ENCODE peak calls at places on chromosomes 5 and 9, in eight cellular contexts. V is iPS DF 6.9; X is dorsolateral prefrontal cortex; D is AG04450; N is Panc1; U is prostate gland; W is CD4-positive, alpha-beta T cell; L is RWPE2. M is an unnamed sample.

GRCh38 chr5:132427285-132428146 is 58.0 kb downstream of the SLC22A5 start:
- DNase-seq in U (peak; percentile 39), W (peak; percentile 69), X (no peak), V (no peak), D (no peak), N (no peak), L (no peak), M (peak; percentile 59)

GRCh38 chr5:437281-437771 is 5.7 kb upstream of the EXOC3 start:
- DNase-seq in U (no peak), D (no peak), N (no peak), W (no peak), V (no peak), L (peak; percentile 67), X (peak; percentile 24), M (no peak)

GRCh38 chr9:123335986-123336329 is 20.0 kb upstream of the CRB2 start:
- DNase-seq in N (no peak), D (no peak), L (no peak), U (no peak), X (no peak), V (no peak), W (no peak), M (no peak)

GRCh38 chr9:134656334-134657034 is 14.9 kb downstream of the COL5A1 start:
- DNase-seq in N (no peak), W (no peak), X (peak; percentile 6), V (no peak), D (no peak), U (no peak), L (no peak), M (no peak)

GRCh38 chr9:27554712-27555111 is 18.6 kb downstream of the C9orf72 start:
- DNase-seq in N (no peak), W (no peak), L (no peak), D (no peak), X (no peak), V (no peak), U (no peak), M (no peak)

GRCh38 chr5:38466444-38467189 is 89.8 kb downstream of the LIFR start:
- DNase-seq in W (no peak), N (no peak), U (no peak), D (no peak), X (peak; percentile 45), L (no peak), V (no peak), M (peak; percentile 87)

GRCh38 chr5:178291161-178291561 is 58.6 kb upstream of the PHYKPL start:
- DNase-seq in U (no peak), W (no peak), V (no peak), D (no peak), N (no peak), L (peak; percentile 43), X (no peak), M (no peak)

GRCh38 chr9:120480707-120481106 is 99.3 kb downstream of the CDK5RAP2 start:
- DNase-seq in U (no peak), W (no peak), L (no peak), N (no peak), V (no peak), D (no peak), X (no peak), M (no peak)

GRCh38 chr5:36584009-36584875 is 22.2 kb upstream of the SLC1A3 start:
- DNase-seq in U (no peak), W (no peak), X (no peak), D (no peak), V (no peak), L (no peak), N (no peak), M (no peak)

GRCh38 chr5:32193591-32193990 is 19.5 kb upstream of the GOLPH3 start:
- DNase-seq in V (no peak), D (no peak), W (no peak), X (peak; percentile 36), L (peak; percentile 69), U (peak; percentile 98), N (no peak), M (peak; percentile 91)

GRCh38 chr9:127858041-127858512 is 3.6 kb upstream of the ENG start:
- DNase-seq in U (no peak), L (no peak), V (no peak), W (no peak), X (no peak), N (no peak), D (no peak), M (peak; percentile 84)

GRCh38 chr5:59038169-59039002 is 455.5 kb downstream of the RAB3C start:
- DNase-seq in W (no peak), N (no peak), V (no peak), D (no peak), X (no peak), U (no peak), L (no peak), M (no peak)

GRCh38 chr9:127561491-127562270 is 50.4 kb upstream of the STXBP1 start:
- DNase-seq in X (no peak), U (peak; percentile 76), D (peak; percentile 95), L (peak; percentile 98), V (no peak), W (no peak), N (peak; percentile 93), M (peak; percentile 96)

GRCh38 chr5:156326718-156327259 is at the start of gene SGCD:
- DNase-seq in N (no peak), U (no peak), W (no peak), V (no peak), L (no peak), D (peak; percentile 55), X (peak; percentile 39), M (peak; percentile 85)

GRCh38 chr9:129888085-129888808 is 53.0 kb downstream of the USP20 start:
- DNase-seq in D (no peak), X (no peak), L (no peak), W (peak; percentile 91), U (no peak), N (no peak), V (no peak), M (no peak)

GRCh38 chr9:129885670-129886106 is 50.4 kb downstream of the USP20 start:
- DNase-seq in D (peak; percentile 70), W (peak; percentile 83), U (peak; percentile 90), N (peak; percentile 24), V (no peak), L (peak; percentile 94), X (peak; percentile 77), M (peak; percentile 95)

GRCh38 chr9:129885018-129885669 is 49.9 kb downstream of the USP20 start:
- DNase-seq in X (no peak), N (no peak), L (no peak), W (peak; percentile 29), D (no peak), V (no peak), U (no peak), M (no peak)

GRCh38 chr9:129887210-129888084 is 52.2 kb downstream of the USP20 start:
- DNase-seq in D (no peak), X (peak; percentile 62), N (no peak), U (no peak), V (no peak), W (peak; percentile 44), L (no peak), M (no peak)

GRCh38 chr9:129886226-129887174 is 51.2 kb downstream of the USP20 start:
- DNase-seq in N (no peak), U (no peak), D (no peak), W (peak; percentile 50), L (no peak), X (no peak), V (no peak), M (no peak)
- H3K27ac ChIP-seq in N (no peak overlapping the region), U (peak overlapping the region; percentile 80), D (peak overlapping the region; percentile 21), W (peak overlapping the region; percentile 99), L (peak overlapping the region; percentile 43), X (peak overlapping the region; percentile 69), V (no peak overlapping the region), M (peak overlapping the region; percentile 68)

DNA sequence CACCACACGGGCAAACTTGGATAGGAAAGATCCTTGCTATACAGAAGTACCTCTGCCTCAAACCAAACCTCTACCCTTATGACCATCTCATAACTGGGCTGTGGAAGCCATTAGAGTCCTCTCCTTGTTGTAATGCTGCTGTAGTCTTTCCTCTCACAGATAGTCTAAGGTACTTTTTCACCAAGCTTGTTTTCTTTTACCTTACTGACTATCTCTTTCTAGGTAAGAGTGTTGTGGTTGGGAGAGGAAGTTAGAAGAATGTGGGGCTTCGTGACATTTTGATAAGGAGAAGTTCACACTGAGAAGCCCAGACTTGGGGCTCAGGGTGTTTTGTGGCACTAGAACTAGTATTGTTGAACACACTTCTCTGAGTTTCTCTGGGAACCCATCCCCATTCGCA is 8.9 kb downstream of the CFAP95 start:
- DNase-seq in W (no peak), U (no peak), D (no peak), L (no peak), V (no peak), X (no peak), N (no peak), M (no peak)
- H3K27ac ChIP-seq in W (no peak overlapping the region), U (no peak overlapping the region), D (no peak overlapping the region), L (no peak overlapping the region), V (no peak overlapping the region), X (no peak overlapping the region), N (no peak overlapping the region), M (no peak overlapping the region)

GRCh38 chr9:112719292-112719691 is 1.4 kb upstream of the INIP start:
- DNase-seq in N (no peak), U (no peak), D (no peak), V (no peak), W (no peak), X (no peak), L (no peak), M (no peak)
- H3K27ac ChIP-seq in N (no peak overlapping the region), U (no peak overlapping the region), D (no peak overlapping the region), V (no peak overlapping the region), W (no peak overlapping the region), X (peak overlapping the region; percentile 94), L (no peak overlapping the region), M (no peak overlapping the region)

DNA sequence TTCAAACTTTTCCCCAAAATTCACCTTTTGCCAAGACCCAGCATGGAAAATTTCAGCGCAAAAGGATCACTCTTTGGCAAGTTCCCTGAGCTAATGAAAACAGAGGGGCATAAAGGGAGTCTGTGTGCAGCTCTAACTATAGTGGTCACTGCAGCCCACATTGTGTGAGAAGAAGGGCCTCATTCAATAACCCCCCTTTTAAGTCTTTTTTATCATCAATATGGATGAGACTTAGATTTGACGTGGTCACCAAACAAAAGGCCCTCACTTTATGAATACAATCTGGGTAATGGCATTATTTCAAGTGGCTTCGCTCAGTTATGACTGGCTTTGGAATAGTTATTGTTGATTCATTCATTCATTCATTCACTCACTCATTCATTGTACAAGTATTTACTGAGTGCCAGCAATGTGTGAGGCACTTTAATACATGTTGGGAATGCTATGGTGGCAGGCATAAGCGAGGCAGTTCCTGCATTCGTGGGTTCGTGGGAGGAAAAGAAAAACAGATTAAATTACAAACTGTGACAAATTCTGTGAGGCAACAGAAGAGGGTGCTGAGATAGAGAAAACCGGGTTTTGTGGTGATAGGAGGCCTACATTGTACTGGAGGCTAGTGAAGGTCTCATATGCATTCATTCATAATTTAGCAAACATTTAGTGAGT is 145.7 kb upstream of the KLF4 start:
- DNase-seq in U (no peak), D (no peak), X (no peak), N (no peak), W (no peak), V (no peak), L (no peak), M (no peak)
- H3K27ac ChIP-seq in U (no peak overlapping the region), D (no peak overlapping the region), X (peak overlapping the region; percentile 28), N (no peak overlapping the region), W (no peak overlapping the region), V (no peak overlapping the region), L (no peak overlapping the region), M (no peak overlapping the region)